ENCODE peak calls at places on chromosomes 1 and 21, in five cellular contexts. G, I, W, C and Q are unnamed samples.

GRCh38 chr1:183418696-183419095 is 516 bp upstream of the NMNAT2 start:
- DNase-seq in W (no peak), C (no peak), I (no peak), G (no peak), Q (no peak)

GRCh38 chr1:230010618-230011332 is 56.3 kb upstream of the GALNT2 start:
- DNase-seq in G (no peak), W (no peak), C (no peak), I (no peak), Q (peak; percentile 36)

GRCh38 chr1:84489766-84490165 is 10.7 kb downstream of the RPF1 start:
- DNase-seq in I (no peak), C (no peak), G (no peak), W (no peak), Q (no peak)

GRCh38 chr1:76250317-76250716 is 175.8 kb downstream of the ST6GALNAC3 start:
- DNase-seq in C (no peak), W (no peak), G (no peak), I (no peak), Q (no peak)

GRCh38 chr1:115976900-115977480 is 677 bp downstream of the SLC22A15 start:
- DNase-seq in I (no peak), W (no peak), G (no peak), C (no peak), Q (no peak)

GRCh38 chr1:211738709-211739301 is 63.4 kb upstream of the NEK2 start:
- DNase-seq in G (no peak), I (no peak), W (no peak), C (no peak), Q (peak; percentile 63)

GRCh38 chr21:34814529-34814951 is 145.7 kb downstream of the CLIC6 start:
- DNase-seq in G (no peak), I (no peak), W (peak; percentile 14), C (no peak), Q (no peak)

GRCh38 chr1:89762431-89762800 is 58.4 kb upstream of the LRRC8D start:
- DNase-seq in C (no peak), G (no peak), I (no peak), W (peak; percentile 13), Q (no peak)

GRCh38 chr1:192739476-192740184 is 69.2 kb upstream of the RGS2 start:
- DNase-seq in W (no peak), I (no peak), G (no peak), C (no peak), Q (no peak)

GRCh38 chr1:80607064-80607463 is 1193.7 kb upstream of the ADGRL2 start:
- DNase-seq in G (no peak), W (no peak), I (no peak), C (no peak), Q (no peak)

GRCh38 chr1:36099681-36100341 is 11.1 kb downstream of the ADPRS start:
- DNase-seq in C (no peak), W (peak; percentile 81), G (peak; percentile 21), I (peak; percentile 78), Q (peak; percentile 49)

GRCh38 chr1:156505679-156506298 is 5.2 kb upstream of the MEF2D start:
- DNase-seq in W (no peak), C (no peak), G (no peak), I (no peak), Q (no peak)

GRCh38 chr1:67089685-67090208 is 35.8 kb upstream of the SLC35D1 start:
- DNase-seq in G (no peak), C (no peak), I (no peak), W (no peak), Q (no peak)
- H3K4me3 ChIP-seq in G (no peak overlapping the region), C (no peak overlapping the region), I (no peak overlapping the region), W (no peak overlapping the region), Q (no peak overlapping the region)

GRCh38 chr1:39787468-39787867 is 1.2 kb downstream of the BMP8B start:
- DNase-seq in I (no peak), W (no peak), G (no peak), C (no peak), Q (no peak)

GRCh38 chr1:39788426-39788757 is 273 bp downstream of the BMP8B start:
- DNase-seq in I (no peak), W (no peak), C (no peak), G (no peak), Q (no peak)

GRCh38 chr1:39791838-39792237 is 3.2 kb upstream of the BMP8B start:
- DNase-seq in C (no peak), G (no peak), I (no peak), W (no peak), Q (no peak)

GRCh38 chr1:39788758-39789570 is at the start of gene BMP8B:
- DNase-seq in I (no peak), C (no peak), G (no peak), W (peak; percentile 72), Q (no peak)

DNA sequence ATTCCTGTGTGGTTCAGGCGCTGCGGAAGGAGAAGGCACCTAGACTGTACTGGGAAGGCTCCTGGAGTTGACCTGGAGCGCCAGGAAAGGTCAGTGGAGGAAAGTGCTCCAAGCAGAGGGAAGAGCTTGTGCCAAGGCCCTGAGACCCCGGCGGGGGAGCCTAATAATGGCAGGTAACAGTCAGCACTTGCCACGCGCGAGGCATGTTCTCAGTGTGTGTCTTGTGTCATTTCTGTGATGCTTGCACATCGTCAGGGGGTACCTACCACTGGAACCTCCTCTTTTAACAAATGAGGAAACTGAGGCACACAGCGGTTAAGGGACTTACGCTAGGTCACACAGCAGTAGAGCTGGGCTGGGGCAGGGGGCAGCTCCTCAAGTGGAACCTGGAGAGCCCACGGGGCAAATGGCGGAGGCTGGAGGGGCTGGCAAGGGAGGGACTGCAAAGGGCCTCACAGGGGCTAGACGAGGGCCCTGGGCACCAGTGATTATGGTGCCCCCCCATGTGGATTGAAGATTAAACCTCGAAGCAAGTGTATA is 976 bp upstream of the BMP8B start:
- DNase-seq in W (no peak), I (no peak), G (no peak), C (no peak), Q (no peak)
- H3K4me3 ChIP-seq in W (peak overlapping the region; percentile 34), I (no peak overlapping the region), G (no peak overlapping the region), C (no peak overlapping the region), Q (peak overlapping the region; percentile 41)

GRCh38 chr1:41889506-41890414 is 29.0 kb downstream of the HIVEP3 start:
- DNase-seq in G (no peak), W (no peak), I (no peak), C (no peak), Q (no peak)

GRCh38 chr1:41891403-41891896 is 27.3 kb downstream of the HIVEP3 start:
- DNase-seq in G (no peak), I (peak; percentile 58), W (no peak), C (no peak), Q (peak; percentile 85)

GRCh38 chr1:41892211-41892840 is 26.4 kb downstream of the HIVEP3 start:
- DNase-seq in W (no peak), C (no peak), G (no peak), I (no peak), Q (no peak)

GRCh38 chr1:41888756-41889155 is 30.0 kb downstream of the HIVEP3 start:
- DNase-seq in C (no peak), W (no peak), G (no peak), I (no peak), Q (no peak)

DNA sequence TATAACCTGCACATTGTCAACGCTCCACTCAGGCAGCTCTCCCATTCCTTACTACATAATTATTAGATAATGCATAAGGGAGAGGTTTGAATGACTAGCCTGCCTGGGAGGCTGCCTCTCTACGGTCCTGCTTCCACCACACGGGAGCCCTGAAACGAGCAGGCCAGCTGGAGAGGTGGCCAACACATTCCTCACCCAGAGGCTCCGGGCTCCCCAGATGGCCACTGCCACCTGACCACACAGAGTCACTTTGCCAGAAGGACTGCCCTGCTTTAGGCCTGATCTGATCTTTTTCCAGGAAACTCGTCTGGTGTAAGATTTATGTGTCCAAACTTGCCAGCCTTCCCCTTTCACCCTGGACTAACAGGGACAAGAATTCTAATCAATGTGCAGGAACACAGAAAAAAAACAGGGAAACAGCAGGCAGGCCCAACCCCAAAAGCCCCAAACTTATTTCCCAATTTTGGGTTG is 27.8 kb downstream of the HIVEP3 start:
- DNase-seq in I (peak; percentile 36), G (no peak), W (peak; percentile 14), C (no peak), Q (no peak)
- H3K4me3 ChIP-seq in I (no peak overlapping the region), G (no peak overlapping the region), W (no peak overlapping the region), C (no peak overlapping the region), Q (peak overlapping the region; percentile 57)

DNA sequence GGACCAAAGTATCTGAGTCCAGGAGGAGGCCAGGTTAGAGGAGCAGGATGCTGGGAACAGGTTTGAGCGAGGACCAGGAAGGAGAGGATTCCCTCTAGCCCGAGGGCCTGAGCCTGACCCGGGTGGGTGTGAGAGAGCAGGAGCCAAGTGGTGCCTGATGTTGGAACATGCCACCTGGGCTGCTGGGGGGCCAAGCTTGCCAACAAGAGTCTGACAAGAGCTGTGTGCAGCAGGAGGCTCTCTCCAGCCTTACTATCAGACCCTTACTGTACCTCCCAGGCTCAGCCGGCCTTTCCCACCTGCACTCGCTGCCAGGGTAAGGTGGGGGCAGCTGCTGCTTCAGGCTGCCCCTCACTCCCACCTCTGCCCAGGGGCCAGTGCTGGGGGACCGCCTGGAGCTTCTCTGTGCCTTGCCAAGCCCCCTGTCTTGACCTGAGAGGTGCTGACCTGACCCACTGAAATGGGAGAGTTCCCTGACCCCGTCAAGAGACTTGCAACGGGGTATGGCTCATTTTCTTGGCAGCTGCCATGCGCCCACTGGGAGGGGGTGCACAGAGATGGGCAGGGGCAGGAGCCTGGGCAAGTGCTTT is 159.6 kb upstream of the VAMP3 start:
- DNase-seq in I (no peak), C (no peak), G (no peak), W (no peak), Q (no peak)
- H3K4me3 ChIP-seq in I (no peak overlapping the region), C (no peak overlapping the region), G (no peak overlapping the region), W (no peak overlapping the region), Q (no peak overlapping the region)

GRCh38 chr1:161335796-161336195 is 21.6 kb downstream of the SDHC start:
- DNase-seq in G (no peak), C (no peak), I (no peak), W (no peak), Q (no peak)
- H3K4me3 ChIP-seq in G (no peak overlapping the region), C (no peak overlapping the region), I (no peak overlapping the region), W (no peak overlapping the region), Q (no peak overlapping the region)

DNA sequence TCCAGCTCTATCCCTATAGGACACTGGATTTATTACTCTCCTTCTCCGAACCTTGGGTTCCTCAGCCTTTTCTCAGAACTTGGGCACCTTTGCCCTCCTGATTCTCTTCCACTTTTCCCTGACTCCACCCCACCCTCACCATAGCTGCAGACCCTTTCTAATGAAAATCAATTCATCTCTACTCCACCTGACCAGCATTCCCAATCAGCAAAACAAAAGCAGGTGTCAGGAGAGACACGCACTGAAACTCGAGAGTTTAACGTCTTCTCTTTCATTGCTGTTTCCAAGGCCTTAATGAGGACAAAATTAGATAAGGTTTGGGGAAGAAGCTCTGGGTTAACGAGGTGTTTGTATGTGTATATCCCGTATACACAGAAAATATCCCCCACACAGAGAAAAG is 208.8 kb downstream of the PLPP3 start:
- DNase-seq in G (no peak), I (no peak), W (no peak), C (no peak), Q (no peak)
- H3K4me3 ChIP-seq in G (no peak overlapping the region), I (no peak overlapping the region), W (no peak overlapping the region), C (no peak overlapping the region), Q (no peak overlapping the region)